ENCODE peak calls at places on chromosomes 12 and 14, in four cellular contexts. E, H, G and V are unnamed samples.

GRCh38 chr12:3042394-3042793 is 34.8 kb upstream of the TSPAN9 start:
- DNase-seq in E (no peak), H (no peak), G (no peak), V (no peak)

GRCh38 chr12:104353012-104353981 is 49.8 kb downstream of the EID3 start:
- DNase-seq in E (no peak), H (no peak), G (no peak), V (no peak)

GRCh38 chr12:87661770-87662402 is 367.3 kb downstream of the C12orf50 start:
- DNase-seq in E (no peak), H (no peak), G (no peak), V (no peak)

GRCh38 chr14:104202259-104203070 is 64.1 kb downstream of the KIF26A start:
- DNase-seq in E (no peak), H (no peak), G (no peak), V (no peak)

GRCh38 chr12:94099191-94099983 is 49.0 kb upstream of the PLXNC1 start:
- DNase-seq in E (no peak), H (peak; percentile 8), G (no peak), V (no peak)

GRCh38 chr12:88206636-88207035 is 64.5 kb downstream of the TMTC3 start:
- DNase-seq in E (no peak), H (no peak), G (no peak), V (peak; percentile 40)

GRCh38 chr12:72330291-72330690 is 58.1 kb downstream of the TRHDE start:
- DNase-seq in E (peak; percentile 70), H (no peak), G (no peak), V (peak; percentile 47)

GRCh38 chr12:114302117-114302516 is 103.8 kb downstream of the TBX5 start:
- DNase-seq in E (no peak), H (no peak), G (no peak), V (no peak)

GRCh38 chr12:116955382-116956021 is 44.8 kb downstream of the FBXW8 start:
- DNase-seq in E (no peak), H (no peak), G (peak; percentile 45), V (no peak)

GRCh38 chr12:14238224-14238792 is 127.2 kb upstream of the ATF7IP start:
- DNase-seq in E (no peak), H (peak; percentile 47), G (no peak), V (no peak)

GRCh38 chr12:56645201-56645716 is 525 bp downstream of the ATP5F1B start:
- DNase-seq in E (peak; percentile 46), H (peak; percentile 46), G (no peak), V (no peak)

GRCh38 chr12:126734738-126735137 is 1532.2 kb upstream of the TMEM132C start:
- DNase-seq in E (peak; percentile 67), H (no peak), G (no peak), V (no peak)

DNA sequence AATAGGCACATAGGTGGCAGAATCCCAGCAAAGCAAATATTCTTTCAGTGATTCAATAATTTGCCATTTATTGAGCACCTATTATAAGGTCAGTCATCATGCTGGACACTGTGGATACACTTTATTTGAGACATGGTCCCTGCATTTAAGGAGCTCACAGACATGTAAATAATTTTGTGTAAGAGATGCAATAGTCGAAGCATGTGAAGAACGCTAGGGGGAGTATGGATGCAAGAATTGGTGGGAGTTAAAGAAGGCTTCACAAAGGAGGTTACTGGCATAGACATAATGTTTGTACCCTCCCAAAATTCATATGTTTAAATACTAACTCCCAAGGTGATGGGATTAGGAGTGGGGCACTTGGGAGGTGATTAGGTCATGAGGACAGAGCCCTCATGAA is 260.6 kb upstream of the GARIN6 start:
- DNase-seq in E (peak; percentile 65), H (no peak), G (peak; percentile 28), V (no peak)
- TF ChIP-seq CTCF in E (peak; percentile 76), H (no peak), G (peak; percentile 48), V (peak; percentile 39)

GRCh38 chr14:100282083-100282350 is 24.2 kb downstream of the SLC25A29 start:
- DNase-seq in E (no peak), H (no peak), G (no peak), V (no peak)

GRCh38 chr14:100279563-100279962 is 26.7 kb downstream of the SLC25A29 start:
- DNase-seq in E (no peak), H (no peak), G (no peak), V (no peak)

GRCh38 chr14:100278702-100279101 is 27.5 kb downstream of the SLC25A29 start:
- DNase-seq in E (no peak), H (peak; percentile 40), G (no peak), V (peak; percentile 10)

GRCh38 chr14:100281286-100282082 is 24.8 kb downstream of the SLC25A29 start:
- DNase-seq in E (no peak), H (no peak), G (no peak), V (no peak)

GRCh38 chr14:100279133-100279532 is 27.1 kb downstream of the SLC25A29 start:
- DNase-seq in E (no peak), H (no peak), G (no peak), V (no peak)
- H3K36me3 ChIP-seq in E (peaks cover 13% of the 10 kb centered on the region), H (no peaks in the 10 kb centered on the region), G (peaks cover 13% of the 10 kb centered on the region), V (peaks cover 11% of the 10 kb centered on the region)

DNA sequence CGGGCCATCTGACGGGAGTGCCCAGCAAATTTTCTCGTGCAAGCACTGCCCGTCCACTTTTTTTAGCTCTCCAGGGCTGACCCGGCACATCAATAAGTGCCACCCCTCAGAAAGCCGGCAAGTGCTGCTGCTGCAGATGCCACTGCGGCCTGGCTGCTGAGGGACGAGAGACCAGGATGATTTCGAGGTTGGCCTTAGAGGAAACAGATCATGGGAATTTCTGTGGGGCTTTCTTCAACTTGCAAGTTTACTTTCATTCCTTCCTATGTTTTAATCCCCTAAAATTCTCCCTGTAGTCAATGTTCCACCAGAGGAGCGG is 1.8 kb downstream of the INSM2 start:
- DNase-seq in E (no peak), H (no peak), G (no peak), V (no peak)
- H3K27me3 ChIP-seq in E (peaks cover 74% of the 10 kb centered on the region), H (peaks cover 44% of the 10 kb centered on the region), G (no peaks in the 10 kb centered on the region), V (peaks cover 14% of the 10 kb centered on the region)

GRCh38 chr12:124994435-124994975 is 1.1 kb downstream of the BRI3BP start:
- DNase-seq in E (peak; percentile 19), H (no peak), G (no peak), V (no peak)
- TF ChIP-seq CTCF in E (no peak), H (no peak), G (no peak), V (no peak)

DNA sequence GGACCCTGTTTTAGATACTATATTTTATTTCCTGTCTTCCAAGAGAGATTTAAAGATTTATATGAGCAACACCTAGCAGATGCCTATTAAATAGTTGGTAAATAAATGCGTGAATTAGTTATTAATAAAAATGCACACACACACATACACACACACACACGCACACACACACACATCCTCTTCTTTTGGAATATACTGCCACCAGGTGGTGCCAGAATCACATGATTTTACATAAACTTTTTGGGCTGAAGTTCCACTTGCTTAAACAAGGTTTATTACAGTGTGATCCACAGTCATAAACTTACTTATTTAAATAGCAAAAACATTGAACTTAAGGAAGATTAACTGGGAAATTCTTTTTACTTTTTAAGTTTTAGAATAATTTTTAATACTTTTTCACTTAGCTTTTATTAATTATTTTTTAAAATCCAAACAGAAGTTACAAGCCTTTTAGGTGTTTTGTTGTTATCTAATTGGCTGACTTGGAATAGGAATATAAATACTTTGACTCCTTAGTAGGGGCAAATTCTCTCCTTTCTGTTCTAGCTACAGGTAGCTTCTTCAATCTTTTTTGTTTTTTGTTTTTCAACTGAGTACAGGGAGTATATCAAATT is 17.5 kb downstream of the RAD51B start:
- DNase-seq in E (peak; percentile 74), H (peak; percentile 82), G (peak; percentile 72), V (peak; percentile 29)
- H3K36me3 ChIP-seq in E (peaks cover 2% of the 10 kb centered on the region), H (no peaks in the 10 kb centered on the region), G (no peaks in the 10 kb centered on the region), V (no peaks in the 10 kb centered on the region)

GRCh38 chr12:132481345-132481744 is 8.6 kb upstream of the FBRSL1 start:
- DNase-seq in E (no peak), H (no peak), G (no peak), V (no peak)
- H3K27me3 ChIP-seq in E (peaks cover 92% of the 10 kb centered on the region), H (no peaks in the 10 kb centered on the region), G (no peaks in the 10 kb centered on the region), V (peaks cover 8% of the 10 kb centered on the region)

DNA sequence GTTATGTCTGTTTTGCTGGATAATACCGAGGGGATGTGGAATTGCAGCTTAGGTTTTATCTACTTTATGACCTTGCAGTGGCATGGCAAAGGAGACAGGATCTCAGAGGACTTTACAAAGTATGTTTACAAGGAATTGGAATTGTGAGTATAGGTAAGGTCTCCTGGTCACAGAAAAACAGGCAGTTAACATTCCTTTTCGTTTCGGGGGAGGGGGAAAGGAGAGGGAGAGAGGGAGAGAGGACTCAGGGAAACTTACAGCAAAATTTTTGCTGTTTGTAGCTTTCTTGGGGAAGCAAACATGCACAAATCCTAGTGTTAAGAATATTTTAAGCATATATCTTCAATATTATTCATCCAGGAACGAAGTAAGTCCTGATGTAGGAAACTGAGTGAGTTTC is 590.5 kb upstream of the LRFN5 start:
- DNase-seq in E (no peak), H (no peak), G (no peak), V (no peak)
- TF ChIP-seq CTCF in E (no peak), H (no peak), G (no peak), V (no peak)

GRCh38 chr14:69772082-69773017 is 5.4 kb downstream of the SRSF5 start:
- DNase-seq in E (no peak), H (no peak), G (no peak), V (no peak)
- H3K36me3 ChIP-seq in E (peaks cover 56% of the 10 kb centered on the region), H (peaks cover 55% of the 10 kb centered on the region), G (peaks cover 81% of the 10 kb centered on the region), V (peaks cover 24% of the 10 kb centered on the region)

DNA sequence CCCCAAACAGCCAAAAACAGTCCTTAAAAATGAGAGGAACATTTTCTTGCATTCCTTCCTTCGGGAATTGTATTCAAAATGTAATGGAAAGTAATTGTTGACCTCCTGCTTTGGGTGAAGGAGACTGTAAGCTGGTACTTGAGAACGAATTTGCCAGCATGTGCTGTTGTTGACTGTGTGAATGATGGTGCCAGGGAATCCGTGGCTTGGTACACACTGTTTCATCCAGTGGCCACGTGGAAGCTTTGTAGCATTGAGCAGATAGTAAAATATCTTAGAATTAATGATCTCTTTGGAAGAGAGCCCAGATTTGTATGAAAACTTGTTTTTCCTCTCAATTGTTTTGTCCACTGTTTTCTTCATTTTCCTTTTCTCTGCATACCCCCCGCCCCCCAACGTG is 1.7 kb downstream of the ASCL4 start:
- DNase-seq in E (no peak), H (no peak), G (no peak), V (no peak)
- H3K27me3 ChIP-seq in E (peaks cover 98% of the 10 kb centered on the region), H (peaks cover 41% of the 10 kb centered on the region), G (peaks cover 31% of the 10 kb centered on the region), V (peaks cover 11% of the 10 kb centered on the region)